ENCODE peak calls at places on chromosomes 1 and 21, in ten cellular contexts. One of them, this sample, is unnamed.

GRCh38 chr1:3910769-3911520 is 10.9 kb upstream of the C1orf174 start:
- DNase-seq in esophagus squamous epithelium: no peak
- DNase-seq in tibial nerve: peak
- DNase-seq in endothelial cell of umbilical vein: peak
- DNase-seq in NB4: peak
- DNase-seq in suprapubic skin: peak
- DNase-seq in sigmoid colon: no peak
- DNase-seq in A549: peak
- DNase-seq in ovary: peak
- DNase-seq in uterus: peak
- DNase-seq in this sample: peak

GRCh38 chr1:103489881-103490280 is 35.6 kb upstream of the RNPC3 start:
- DNase-seq in A549: peak
- DNase-seq in sigmoid colon: no peak
- DNase-seq in NB4: no peak
- DNase-seq in tibial nerve: no peak
- DNase-seq in suprapubic skin: no peak
- DNase-seq in uterus: no peak
- DNase-seq in esophagus squamous epithelium: no peak
- DNase-seq in ovary: no peak
- DNase-seq in endothelial cell of umbilical vein: no peak
- DNase-seq in this sample: no peak

GRCh38 chr1:232322162-232322734 is 307.7 kb downstream of the SIPA1L2 start:
- DNase-seq in suprapubic skin: no peak
- DNase-seq in NB4: no peak
- DNase-seq in A549: no peak
- DNase-seq in sigmoid colon: no peak
- DNase-seq in endothelial cell of umbilical vein: no peak
- DNase-seq in tibial nerve: no peak
- DNase-seq in ovary: no peak
- DNase-seq in uterus: no peak
- DNase-seq in esophagus squamous epithelium: no peak
- DNase-seq in this sample: no peak

GRCh38 chr1:170908942-170909341 is 26.4 kb upstream of the MROH9 start:
- DNase-seq in tibial nerve: no peak
- DNase-seq in A549: no peak
- DNase-seq in ovary: no peak
- DNase-seq in endothelial cell of umbilical vein: no peak
- DNase-seq in esophagus squamous epithelium: no peak
- DNase-seq in sigmoid colon: no peak
- DNase-seq in uterus: no peak
- DNase-seq in suprapubic skin: no peak
- DNase-seq in NB4: no peak
- DNase-seq in this sample: no peak

GRCh38 chr1:28172690-28173150 is 3.8 kb downstream of the PTAFR start:
- DNase-seq in uterus: no peak
- DNase-seq in A549: no peak
- DNase-seq in endothelial cell of umbilical vein: peak
- DNase-seq in tibial nerve: no peak
- DNase-seq in suprapubic skin: no peak
- DNase-seq in ovary: no peak
- DNase-seq in esophagus squamous epithelium: no peak
- DNase-seq in sigmoid colon: no peak
- DNase-seq in NB4: peak
- DNase-seq in this sample: peak

GRCh38 chr1:112057736-112058135 is 68.3 kb upstream of the KCND3 start:
- DNase-seq in A549: no peak
- DNase-seq in sigmoid colon: no peak
- DNase-seq in suprapubic skin: no peak
- DNase-seq in esophagus squamous epithelium: no peak
- DNase-seq in ovary: no peak
- DNase-seq in endothelial cell of umbilical vein: no peak
- DNase-seq in uterus: no peak
- DNase-seq in NB4: no peak
- DNase-seq in tibial nerve: no peak
- DNase-seq in this sample: no peak

GRCh38 chr1:25501235-25502058 is 42.0 kb upstream of the LDLRAP1 start:
- DNase-seq in uterus: no peak
- DNase-seq in NB4: no peak
- DNase-seq in A549: peak
- DNase-seq in esophagus squamous epithelium: no peak
- DNase-seq in tibial nerve: no peak
- DNase-seq in endothelial cell of umbilical vein: no peak
- DNase-seq in sigmoid colon: peak
- DNase-seq in ovary: no peak
- DNase-seq in suprapubic skin: no peak
- DNase-seq in this sample: peak

GRCh38 chr1:1013105-1013921 is at the start of gene ISG15:
- DNase-seq in tibial nerve: peak
- DNase-seq in uterus: peak
- DNase-seq in endothelial cell of umbilical vein: peak
- DNase-seq in ovary: peak
- DNase-seq in NB4: peak
- DNase-seq in suprapubic skin: peak
- DNase-seq in A549: peak
- DNase-seq in esophagus squamous epithelium: peak
- DNase-seq in sigmoid colon: peak
- DNase-seq in this sample: peak

DNA sequence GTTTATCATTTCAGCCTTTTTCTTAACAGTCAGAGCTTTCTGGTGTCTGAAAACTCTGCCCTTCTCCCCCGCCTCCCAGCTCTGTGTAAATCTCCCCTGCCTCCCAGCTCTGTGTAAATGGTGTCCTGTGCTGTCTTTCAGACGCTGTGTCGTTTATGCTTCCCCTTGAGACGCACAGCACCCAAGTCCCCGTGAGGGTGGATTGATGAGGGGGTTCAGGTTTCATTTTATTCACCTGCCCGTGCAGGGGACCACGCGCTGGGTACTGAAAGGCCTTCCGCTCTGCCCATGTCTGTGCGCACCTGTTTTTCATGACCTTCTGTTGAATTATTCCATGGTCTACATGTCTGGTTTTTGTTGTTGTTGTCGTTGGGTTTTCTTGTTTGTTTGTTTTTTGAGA is 108.2 kb upstream of the COL6A1 start:
- DNase-seq in uterus: no peak
- DNase-seq in esophagus squamous epithelium: no peak
- DNase-seq in NB4: no peak
- DNase-seq in tibial nerve: no peak
- DNase-seq in endothelial cell of umbilical vein: no peak
- DNase-seq in ovary: no peak
- DNase-seq in A549: no peak
- DNase-seq in suprapubic skin: no peak
- DNase-seq in sigmoid colon: peak
- DNase-seq in this sample: no peak
- TF ChIP-seq POLR2A in uterus: no peak
- TF ChIP-seq POLR2A in esophagus squamous epithelium: no peak
- TF ChIP-seq POLR2A in NB4: no peak
- TF ChIP-seq POLR2A in tibial nerve: no peak
- TF ChIP-seq POLR2A in endothelial cell of umbilical vein: no peak
- TF ChIP-seq POLR2A in ovary: no peak
- TF ChIP-seq POLR2A in A549: no peak
- TF ChIP-seq POLR2A in suprapubic skin: no peak
- TF ChIP-seq POLR2A in sigmoid colon: no peak
- TF ChIP-seq POLR2A in this sample: no peak

GRCh38 chr1:186681806-186682205 is 1.6 kb upstream of the PTGS2 start:
- DNase-seq in uterus: no peak
- DNase-seq in esophagus squamous epithelium: no peak
- DNase-seq in NB4: no peak
- DNase-seq in A549: peak
- DNase-seq in sigmoid colon: no peak
- DNase-seq in tibial nerve: no peak
- DNase-seq in ovary: no peak
- DNase-seq in suprapubic skin: no peak
- DNase-seq in endothelial cell of umbilical vein: peak
- DNase-seq in this sample: no peak

GRCh38 chr1:186683637-186684410 is 3.6 kb upstream of the PTGS2 start:
- DNase-seq in ovary: no peak
- DNase-seq in A549: no peak
- DNase-seq in sigmoid colon: no peak
- DNase-seq in NB4: no peak
- DNase-seq in endothelial cell of umbilical vein: no peak
- DNase-seq in esophagus squamous epithelium: no peak
- DNase-seq in suprapubic skin: no peak
- DNase-seq in uterus: no peak
- DNase-seq in tibial nerve: no peak
- DNase-seq in this sample: no peak

GRCh38 chr1:186682721-186683120 is 2.5 kb upstream of the PTGS2 start:
- DNase-seq in uterus: no peak
- DNase-seq in esophagus squamous epithelium: no peak
- DNase-seq in endothelial cell of umbilical vein: peak
- DNase-seq in sigmoid colon: no peak
- DNase-seq in NB4: no peak
- DNase-seq in tibial nerve: no peak
- DNase-seq in suprapubic skin: no peak
- DNase-seq in ovary: no peak
- DNase-seq in A549: peak
- DNase-seq in this sample: no peak

GRCh38 chr1:186681136-186681535 is 913 bp upstream of the PTGS2 start:
- DNase-seq in suprapubic skin: no peak
- DNase-seq in uterus: no peak
- DNase-seq in tibial nerve: no peak
- DNase-seq in esophagus squamous epithelium: no peak
- DNase-seq in sigmoid colon: no peak
- DNase-seq in NB4: no peak
- DNase-seq in ovary: no peak
- DNase-seq in A549: peak
- DNase-seq in endothelial cell of umbilical vein: no peak
- DNase-seq in this sample: no peak

DNA sequence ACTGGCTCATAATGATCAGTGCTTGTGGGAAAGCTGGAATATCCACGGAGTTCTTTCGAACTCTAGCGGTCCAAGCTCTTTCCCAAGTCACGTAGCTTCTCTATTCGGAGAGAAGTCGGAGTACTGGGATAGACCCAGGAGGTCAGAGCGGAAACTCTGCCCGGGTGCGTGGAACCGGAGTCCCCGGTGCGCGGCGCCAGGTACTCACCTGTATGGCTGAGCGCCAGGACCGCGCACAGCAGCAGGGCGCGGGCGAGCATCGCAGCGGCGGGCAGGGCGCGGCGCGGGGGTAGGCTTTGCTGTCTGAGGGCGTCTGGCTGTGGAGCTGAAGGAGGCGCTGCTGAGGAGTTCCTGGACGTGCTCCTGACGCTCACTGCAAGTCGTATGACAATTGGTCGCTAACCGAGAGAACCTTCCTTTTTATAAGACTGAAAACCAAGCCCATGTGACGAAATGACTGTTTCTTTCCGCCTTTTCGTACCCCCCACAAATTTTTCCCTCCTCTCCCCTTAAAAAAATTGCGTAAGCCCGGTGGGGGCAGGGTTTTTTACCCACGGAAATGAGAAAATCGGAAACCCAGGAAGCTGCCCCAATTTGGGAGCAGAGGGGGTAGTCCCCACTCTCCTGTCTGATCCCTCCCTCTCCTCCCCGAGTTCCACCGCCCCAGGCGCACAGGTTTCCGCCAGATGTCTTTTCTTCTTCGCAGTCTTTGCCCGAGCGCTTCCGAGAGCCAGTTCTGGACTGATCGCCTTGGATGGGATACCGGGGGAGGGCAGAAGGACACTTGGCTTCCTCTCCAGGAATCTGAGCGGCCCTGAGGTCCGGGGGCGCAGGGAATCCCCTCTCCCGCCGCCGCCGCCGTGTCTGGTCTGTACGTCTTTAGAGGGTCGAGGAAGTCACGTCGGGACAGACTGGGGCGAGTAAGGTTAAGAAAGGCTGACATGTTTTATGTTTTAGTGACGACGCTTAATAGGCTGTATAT is at the start of gene PTGS2:
- DNase-seq in endothelial cell of umbilical vein: peak
- DNase-seq in NB4: peak
- DNase-seq in A549: peak
- DNase-seq in sigmoid colon: peak
- DNase-seq in suprapubic skin: peak
- DNase-seq in ovary: peak
- DNase-seq in esophagus squamous epithelium: no peak
- DNase-seq in tibial nerve: peak
- DNase-seq in uterus: peak
- DNase-seq in this sample: peak
- TF ChIP-seq POLR2A in endothelial cell of umbilical vein: peak
- TF ChIP-seq POLR2A in NB4: no peak
- TF ChIP-seq POLR2A in A549: peak
- TF ChIP-seq POLR2A in sigmoid colon: peak
- TF ChIP-seq POLR2A in suprapubic skin: peak
- TF ChIP-seq POLR2A in ovary: peak
- TF ChIP-seq POLR2A in esophagus squamous epithelium: no peak
- TF ChIP-seq POLR2A in tibial nerve: peak
- TF ChIP-seq POLR2A in uterus: peak
- TF ChIP-seq POLR2A in this sample: peak

DNA sequence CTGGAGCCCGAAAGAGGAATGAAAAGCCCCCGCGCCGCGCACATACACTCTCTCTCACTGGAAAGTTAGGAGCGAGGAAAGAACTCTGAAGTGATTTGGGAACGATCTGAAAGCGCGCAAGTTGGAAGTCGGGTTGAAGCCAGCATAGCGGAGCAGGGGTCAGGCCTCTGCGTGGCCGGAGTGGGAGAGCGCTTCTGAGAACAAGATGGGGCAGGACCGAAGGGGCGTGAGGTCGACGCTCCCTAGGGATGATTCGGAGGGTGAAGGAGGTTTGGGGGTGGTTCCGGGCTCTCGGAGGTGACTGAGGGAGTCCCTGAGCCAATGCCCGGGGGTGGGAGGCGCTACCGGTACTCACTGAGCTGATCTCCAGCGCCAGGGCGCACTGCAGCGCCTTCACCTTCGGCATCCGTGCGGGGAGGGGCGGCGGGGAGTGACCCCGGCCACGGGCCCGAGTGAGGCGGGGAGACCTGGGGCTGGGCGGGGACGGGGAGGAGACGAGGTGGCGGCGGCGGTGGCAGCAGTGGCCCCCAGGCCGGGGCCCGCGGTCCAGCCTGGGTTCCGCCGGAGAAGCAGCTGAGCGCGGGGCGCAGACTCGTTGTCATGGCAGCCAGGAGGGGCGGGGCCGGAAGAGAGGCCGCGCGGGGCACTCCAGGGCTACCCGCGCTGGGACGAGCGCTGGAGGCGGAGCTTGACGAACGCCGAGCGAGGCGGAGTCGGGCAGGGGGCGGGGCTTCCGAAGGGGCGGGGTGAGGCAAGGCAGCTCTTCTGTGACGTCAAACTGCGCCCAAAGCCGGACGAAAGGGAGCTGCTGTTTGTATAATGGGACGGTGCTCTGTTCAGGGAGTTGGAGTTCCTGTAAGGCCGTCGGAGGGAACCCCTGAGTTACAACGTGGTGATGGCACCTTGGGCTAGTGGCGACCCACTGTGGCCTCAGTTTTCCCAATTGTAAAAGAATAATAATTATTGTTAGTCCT is at the start of gene SPATA6:
- DNase-seq in endothelial cell of umbilical vein: peak
- DNase-seq in tibial nerve: peak
- DNase-seq in ovary: peak
- DNase-seq in esophagus squamous epithelium: peak
- DNase-seq in uterus: peak
- DNase-seq in NB4: peak
- DNase-seq in sigmoid colon: peak
- DNase-seq in A549: peak
- DNase-seq in suprapubic skin: peak
- DNase-seq in this sample: peak
- TF ChIP-seq POLR2A in endothelial cell of umbilical vein: peak
- TF ChIP-seq POLR2A in tibial nerve: peak
- TF ChIP-seq POLR2A in ovary: peak
- TF ChIP-seq POLR2A in esophagus squamous epithelium: no peak
- TF ChIP-seq POLR2A in uterus: peak
- TF ChIP-seq POLR2A in NB4: no peak
- TF ChIP-seq POLR2A in sigmoid colon: peak
- TF ChIP-seq POLR2A in A549: peak
- TF ChIP-seq POLR2A in suprapubic skin: peak
- TF ChIP-seq POLR2A in this sample: peak

DNA sequence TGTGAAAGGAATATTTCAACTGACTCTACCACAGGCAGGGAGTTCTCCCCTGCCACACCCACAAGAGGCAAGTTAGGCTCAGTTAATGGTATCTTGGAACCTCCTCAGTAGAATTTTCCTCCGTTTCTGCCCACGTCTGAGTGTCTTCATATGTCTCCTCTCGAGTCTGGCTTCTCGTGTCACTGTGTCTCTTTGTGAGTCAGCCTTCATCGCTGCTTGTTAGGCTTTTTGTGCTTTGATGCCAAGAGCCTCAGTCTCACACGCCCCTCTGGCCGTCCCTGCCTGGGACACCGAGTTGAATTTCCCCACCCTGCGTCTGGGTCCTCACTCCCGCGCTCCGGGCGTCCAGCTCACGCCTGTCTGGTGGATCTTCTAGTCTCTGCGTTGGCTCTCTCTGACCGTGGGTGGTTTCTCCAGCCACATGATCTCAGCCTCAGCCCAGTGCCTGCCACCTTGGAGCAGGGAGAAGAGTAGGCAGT is 125.7 kb upstream of the GADD45A start:
- DNase-seq in esophagus squamous epithelium: no peak
- DNase-seq in suprapubic skin: peak
- DNase-seq in sigmoid colon: peak
- DNase-seq in uterus: peak
- DNase-seq in endothelial cell of umbilical vein: no peak
- DNase-seq in tibial nerve: no peak
- DNase-seq in NB4: no peak
- DNase-seq in ovary: peak
- DNase-seq in A549: peak
- DNase-seq in this sample: no peak
- TF ChIP-seq POLR2A in esophagus squamous epithelium: no peak
- TF ChIP-seq POLR2A in suprapubic skin: no peak
- TF ChIP-seq POLR2A in sigmoid colon: no peak
- TF ChIP-seq POLR2A in uterus: no peak
- TF ChIP-seq POLR2A in endothelial cell of umbilical vein: no peak
- TF ChIP-seq POLR2A in tibial nerve: no peak
- TF ChIP-seq POLR2A in NB4: no peak
- TF ChIP-seq POLR2A in ovary: no peak
- TF ChIP-seq POLR2A in A549: no peak
- TF ChIP-seq POLR2A in this sample: no peak